ENCODE peak calls at places on chromosomes 5 and 9, in ten cellular contexts. One of them, this sample, is unnamed.

GRCh38 chr9:69542942-69543704 is 129.0 kb downstream of the APBA1 start:
- DNase-seq in upper lobe of right lung: no peak
- DNase-seq in epithelial cell of esophagus: no peak
- DNase-seq in HepG2: no peak
- DNase-seq in fibroblast of lung: no peak
- DNase-seq in pancreas: no peak
- DNase-seq in fibroblast of the aortic adventitia: peak; percentile 4
- DNase-seq in spleen: no peak
- DNase-seq in astrocyte of the spinal cord: peak; percentile 23
- DNase-seq in GM12865: no peak
- DNase-seq in this sample: no peak

GRCh38 chr9:11457809-11458785 is 845.3 kb upstream of the PTPRD start:
- DNase-seq in fibroblast of the aortic adventitia: no peak
- DNase-seq in pancreas: no peak
- DNase-seq in GM12865: no peak
- DNase-seq in upper lobe of right lung: no peak
- DNase-seq in spleen: no peak
- DNase-seq in epithelial cell of esophagus: peak; percentile 12
- DNase-seq in HepG2: no peak
- DNase-seq in astrocyte of the spinal cord: no peak
- DNase-seq in fibroblast of lung: peak; percentile 0
- DNase-seq in this sample: no peak

GRCh38 chr5:112479418-112479817 is 60.3 kb upstream of the EPB41L4A start:
- DNase-seq in GM12865: peak; percentile 26
- DNase-seq in upper lobe of right lung: no peak
- DNase-seq in pancreas: no peak
- DNase-seq in spleen: no peak
- DNase-seq in HepG2: no peak
- DNase-seq in astrocyte of the spinal cord: peak; percentile 45
- DNase-seq in fibroblast of the aortic adventitia: peak; percentile 63
- DNase-seq in fibroblast of lung: peak; percentile 31
- DNase-seq in epithelial cell of esophagus: peak; percentile 94
- DNase-seq in this sample: peak; percentile 18

GRCh38 chr9:127066775-127067111 is 55.7 kb downstream of the ANGPTL2 start:
- DNase-seq in HepG2: no peak
- DNase-seq in spleen: no peak
- DNase-seq in upper lobe of right lung: no peak
- DNase-seq in fibroblast of lung: peak; percentile 68
- DNase-seq in astrocyte of the spinal cord: no peak
- DNase-seq in GM12865: no peak
- DNase-seq in epithelial cell of esophagus: peak; percentile 65
- DNase-seq in fibroblast of the aortic adventitia: peak; percentile 80
- DNase-seq in pancreas: no peak
- DNase-seq in this sample: peak; percentile 35

GRCh38 chr5:149475777-149476176 is 75.5 kb downstream of the CSNK1A1 start:
- DNase-seq in upper lobe of right lung: no peak
- DNase-seq in epithelial cell of esophagus: no peak
- DNase-seq in pancreas: no peak
- DNase-seq in astrocyte of the spinal cord: no peak
- DNase-seq in GM12865: no peak
- DNase-seq in fibroblast of lung: no peak
- DNase-seq in fibroblast of the aortic adventitia: no peak
- DNase-seq in spleen: no peak
- DNase-seq in HepG2: no peak
- DNase-seq in this sample: no peak

GRCh38 chr5:151219789-151220188 is 4.1 kb downstream of the CCDC69 start:
- DNase-seq in GM12865: no peak
- DNase-seq in fibroblast of lung: no peak
- DNase-seq in astrocyte of the spinal cord: no peak
- DNase-seq in fibroblast of the aortic adventitia: no peak
- DNase-seq in epithelial cell of esophagus: no peak
- DNase-seq in upper lobe of right lung: no peak
- DNase-seq in HepG2: no peak
- DNase-seq in pancreas: no peak
- DNase-seq in spleen: no peak
- DNase-seq in this sample: no peak

GRCh38 chr5:83299353-83299752 is 172.2 kb upstream of the VCAN start:
- DNase-seq in epithelial cell of esophagus: no peak
- DNase-seq in upper lobe of right lung: no peak
- DNase-seq in GM12865: no peak
- DNase-seq in astrocyte of the spinal cord: no peak
- DNase-seq in fibroblast of the aortic adventitia: no peak
- DNase-seq in fibroblast of lung: no peak
- DNase-seq in pancreas: no peak
- DNase-seq in HepG2: no peak
- DNase-seq in spleen: no peak
- DNase-seq in this sample: no peak

GRCh38 chr5:110496276-110496675 is 230.2 kb downstream of the TMEM232 start:
- DNase-seq in pancreas: no peak
- DNase-seq in epithelial cell of esophagus: no peak
- DNase-seq in GM12865: no peak
- DNase-seq in fibroblast of lung: no peak
- DNase-seq in fibroblast of the aortic adventitia: peak; percentile 2
- DNase-seq in astrocyte of the spinal cord: no peak
- DNase-seq in spleen: no peak
- DNase-seq in HepG2: no peak
- DNase-seq in upper lobe of right lung: no peak
- DNase-seq in this sample: no peak

GRCh38 chr9:88809371-88809770 is 181.9 kb upstream of the S1PR3 start:
- DNase-seq in pancreas: no peak
- DNase-seq in HepG2: no peak
- DNase-seq in astrocyte of the spinal cord: no peak
- DNase-seq in epithelial cell of esophagus: no peak
- DNase-seq in GM12865: no peak
- DNase-seq in fibroblast of the aortic adventitia: no peak
- DNase-seq in upper lobe of right lung: no peak
- DNase-seq in fibroblast of lung: peak; percentile 73
- DNase-seq in spleen: no peak
- DNase-seq in this sample: no peak

GRCh38 chr9:20551835-20552234 is 70.5 kb downstream of the MLLT3 start:
- DNase-seq in GM12865: peak; percentile 47
- DNase-seq in spleen: no peak
- DNase-seq in astrocyte of the spinal cord: no peak
- DNase-seq in fibroblast of lung: no peak
- DNase-seq in epithelial cell of esophagus: peak; percentile 39
- DNase-seq in pancreas: no peak
- DNase-seq in fibroblast of the aortic adventitia: no peak
- DNase-seq in HepG2: no peak
- DNase-seq in upper lobe of right lung: no peak
- DNase-seq in this sample: no peak

GRCh38 chr5:130066644-130067043 is 162.4 kb downstream of the CHSY3 start:
- DNase-seq in spleen: no peak
- DNase-seq in fibroblast of lung: no peak
- DNase-seq in fibroblast of the aortic adventitia: peak; percentile 61
- DNase-seq in epithelial cell of esophagus: no peak
- DNase-seq in HepG2: no peak
- DNase-seq in astrocyte of the spinal cord: peak; percentile 32
- DNase-seq in GM12865: no peak
- DNase-seq in upper lobe of right lung: no peak
- DNase-seq in pancreas: no peak
- DNase-seq in this sample: peak; percentile 30

GRCh38 chr5:143168877-143169810 is 234.3 kb downstream of the NR3C1 start:
- DNase-seq in fibroblast of the aortic adventitia: no peak
- DNase-seq in pancreas: no peak
- DNase-seq in epithelial cell of esophagus: no peak
- DNase-seq in upper lobe of right lung: no peak
- DNase-seq in astrocyte of the spinal cord: no peak
- DNase-seq in spleen: no peak
- DNase-seq in fibroblast of lung: no peak
- DNase-seq in GM12865: no peak
- DNase-seq in HepG2: peak; percentile 46
- DNase-seq in this sample: no peak

GRCh38 chr5:37767961-37768360 is 71.9 kb downstream of the GDNF start:
- DNase-seq in fibroblast of lung: no peak
- DNase-seq in fibroblast of the aortic adventitia: peak; percentile 27
- DNase-seq in upper lobe of right lung: no peak
- DNase-seq in epithelial cell of esophagus: no peak
- DNase-seq in HepG2: no peak
- DNase-seq in pancreas: no peak
- DNase-seq in astrocyte of the spinal cord: no peak
- DNase-seq in GM12865: no peak
- DNase-seq in spleen: no peak
- DNase-seq in this sample: no peak

GRCh38 chr5:35003018-35003957 is 44.5 kb downstream of the AGXT2 start:
- DNase-seq in fibroblast of lung: peak; percentile 59
- DNase-seq in GM12865: peak; percentile 75
- DNase-seq in HepG2: peak; percentile 43
- DNase-seq in pancreas: peak; percentile 54
- DNase-seq in spleen: no peak
- DNase-seq in astrocyte of the spinal cord: peak; percentile 49
- DNase-seq in fibroblast of the aortic adventitia: peak; percentile 59
- DNase-seq in epithelial cell of esophagus: peak; percentile 58
- DNase-seq in upper lobe of right lung: peak; percentile 66
- DNase-seq in this sample: no peak

GRCh38 chr5:170228756-170229459 is 3.9 kb upstream of the C5orf58 start:
- DNase-seq in fibroblast of lung: no peak
- DNase-seq in epithelial cell of esophagus: no peak
- DNase-seq in upper lobe of right lung: no peak
- DNase-seq in HepG2: no peak
- DNase-seq in astrocyte of the spinal cord: no peak
- DNase-seq in spleen: no peak
- DNase-seq in fibroblast of the aortic adventitia: no peak
- DNase-seq in GM12865: no peak
- DNase-seq in pancreas: no peak
- DNase-seq in this sample: no peak

GRCh38 chr5:116137544-116138378 is 52.9 kb downstream of the COMMD10 start:
- DNase-seq in HepG2: peak; percentile 46
- DNase-seq in spleen: no peak
- DNase-seq in epithelial cell of esophagus: peak; percentile 58
- DNase-seq in fibroblast of the aortic adventitia: peak; percentile 78
- DNase-seq in astrocyte of the spinal cord: peak; percentile 72
- DNase-seq in GM12865: peak; percentile 52
- DNase-seq in upper lobe of right lung: no peak
- DNase-seq in fibroblast of lung: peak; percentile 80
- DNase-seq in pancreas: no peak
- DNase-seq in this sample: peak; percentile 14

GRCh38 chr9:77759391-77759790 is 111.3 kb upstream of the GNA14 start:
- DNase-seq in fibroblast of the aortic adventitia: no peak
- DNase-seq in epithelial cell of esophagus: no peak
- DNase-seq in HepG2: no peak
- DNase-seq in GM12865: no peak
- DNase-seq in astrocyte of the spinal cord: no peak
- DNase-seq in spleen: no peak
- DNase-seq in pancreas: no peak
- DNase-seq in upper lobe of right lung: no peak
- DNase-seq in fibroblast of lung: no peak
- DNase-seq in this sample: no peak
- H3K4me3 ChIP-seq in fibroblast of the aortic adventitia: no peak overlapping the region
- H3K4me3 ChIP-seq in epithelial cell of esophagus: no peak overlapping the region
- H3K4me3 ChIP-seq in HepG2: no peak overlapping the region
- H3K4me3 ChIP-seq in GM12865: no peak overlapping the region
- H3K4me3 ChIP-seq in astrocyte of the spinal cord: no peak overlapping the region
- H3K4me3 ChIP-seq in spleen: no peak overlapping the region
- H3K4me3 ChIP-seq in pancreas: no peak overlapping the region
- H3K4me3 ChIP-seq in upper lobe of right lung: no peak overlapping the region
- H3K4me3 ChIP-seq in fibroblast of lung: no peak overlapping the region
- H3K4me3 ChIP-seq in this sample: no peak overlapping the region

DNA sequence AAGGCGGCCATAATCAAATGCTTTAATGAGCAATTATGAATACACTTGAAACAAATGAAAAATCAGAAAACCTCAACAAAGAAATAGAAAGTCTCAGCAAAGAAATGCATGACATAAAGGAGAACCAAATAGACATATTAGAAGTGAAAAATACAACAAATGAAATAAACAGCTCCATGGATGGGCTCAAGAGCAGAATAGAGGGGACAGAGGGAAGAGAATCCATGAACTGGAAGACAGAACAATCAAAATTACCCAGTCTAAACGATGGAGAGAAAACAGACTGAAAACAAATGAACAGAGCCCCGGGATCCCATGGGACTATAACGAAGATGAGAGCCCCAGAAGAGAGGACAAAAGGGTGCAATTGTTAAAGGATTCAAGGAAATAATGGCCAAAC is 6.6 kb upstream of the WWC1 start:
- DNase-seq in astrocyte of the spinal cord: no peak
- DNase-seq in pancreas: no peak
- DNase-seq in HepG2: no peak
- DNase-seq in epithelial cell of esophagus: no peak
- DNase-seq in fibroblast of the aortic adventitia: no peak
- DNase-seq in GM12865: no peak
- DNase-seq in spleen: no peak
- DNase-seq in upper lobe of right lung: no peak
- DNase-seq in fibroblast of lung: no peak
- DNase-seq in this sample: no peak
- H3K4me3 ChIP-seq in astrocyte of the spinal cord: no peak overlapping the region
- H3K4me3 ChIP-seq in pancreas: no peak overlapping the region
- H3K4me3 ChIP-seq in HepG2: no peak overlapping the region
- H3K4me3 ChIP-seq in epithelial cell of esophagus: no peak overlapping the region
- H3K4me3 ChIP-seq in fibroblast of the aortic adventitia: no peak overlapping the region
- H3K4me3 ChIP-seq in GM12865: no peak overlapping the region
- H3K4me3 ChIP-seq in spleen: no peak overlapping the region
- H3K4me3 ChIP-seq in upper lobe of right lung: no peak overlapping the region
- H3K4me3 ChIP-seq in fibroblast of lung: no peak overlapping the region
- H3K4me3 ChIP-seq in this sample: no peak overlapping the region

GRCh38 chr5:177367323-177367848 is 9.7 kb downstream of the RGS14 start:
- DNase-seq in upper lobe of right lung: no peak
- DNase-seq in fibroblast of the aortic adventitia: no peak
- DNase-seq in GM12865: no peak
- DNase-seq in fibroblast of lung: no peak
- DNase-seq in astrocyte of the spinal cord: no peak
- DNase-seq in pancreas: no peak
- DNase-seq in epithelial cell of esophagus: no peak
- DNase-seq in spleen: no peak
- DNase-seq in HepG2: no peak
- DNase-seq in this sample: no peak
- H3K4me3 ChIP-seq in upper lobe of right lung: peak overlapping the region; percentile 56
- H3K4me3 ChIP-seq in fibroblast of the aortic adventitia: peak overlapping the region; percentile 57
- H3K4me3 ChIP-seq in GM12865: no peak overlapping the region
- H3K4me3 ChIP-seq in fibroblast of lung: peak overlapping the region; percentile 43
- H3K4me3 ChIP-seq in astrocyte of the spinal cord: peak overlapping the region; percentile 38
- H3K4me3 ChIP-seq in pancreas: peak overlapping the region; percentile 26
- H3K4me3 ChIP-seq in epithelial cell of esophagus: peak overlapping the region; percentile 41
- H3K4me3 ChIP-seq in spleen: peak overlapping the region; percentile 30
- H3K4me3 ChIP-seq in HepG2: no peak overlapping the region
- H3K4me3 ChIP-seq in this sample: peak overlapping the region; percentile 47

DNA sequence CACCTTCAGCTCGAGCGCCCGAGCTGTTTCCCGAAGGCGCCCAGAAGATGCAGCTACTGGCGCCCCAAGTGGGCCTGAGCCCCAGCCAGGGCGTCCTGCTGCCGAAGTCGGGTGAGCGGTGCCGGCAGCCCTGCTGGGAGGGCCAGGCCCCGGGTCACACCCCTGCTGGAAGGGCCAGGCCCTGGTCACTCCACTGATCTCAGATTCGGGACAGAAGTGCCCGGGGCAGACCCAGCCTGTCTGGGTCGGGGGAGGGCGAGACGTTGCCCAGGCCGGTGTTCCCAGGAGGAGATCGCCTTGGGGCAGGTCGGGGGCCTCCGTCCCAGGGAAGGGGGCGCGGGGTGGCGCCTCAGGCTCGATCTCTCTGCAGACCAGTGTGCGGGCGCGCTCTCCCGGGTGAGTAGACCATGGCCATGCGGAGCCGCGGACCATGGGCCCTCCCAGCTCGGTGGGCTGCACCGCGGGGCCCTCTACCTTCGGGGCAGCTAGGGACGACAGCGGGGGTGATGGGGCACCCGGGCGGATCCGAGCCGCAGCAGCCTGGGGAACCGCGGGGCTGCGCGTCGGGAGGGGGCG is 2.3 kb downstream of the LCNL1 start:
- DNase-seq in fibroblast of lung: no peak
- DNase-seq in GM12865: no peak
- DNase-seq in HepG2: no peak
- DNase-seq in epithelial cell of esophagus: no peak
- DNase-seq in pancreas: no peak
- DNase-seq in astrocyte of the spinal cord: no peak
- DNase-seq in upper lobe of right lung: no peak
- DNase-seq in fibroblast of the aortic adventitia: no peak
- DNase-seq in spleen: no peak
- DNase-seq in this sample: no peak
- H3K4me3 ChIP-seq in fibroblast of lung: no peak overlapping the region
- H3K4me3 ChIP-seq in GM12865: no peak overlapping the region
- H3K4me3 ChIP-seq in HepG2: no peak overlapping the region
- H3K4me3 ChIP-seq in epithelial cell of esophagus: no peak overlapping the region
- H3K4me3 ChIP-seq in pancreas: no peak overlapping the region
- H3K4me3 ChIP-seq in astrocyte of the spinal cord: no peak overlapping the region
- H3K4me3 ChIP-seq in upper lobe of right lung: no peak overlapping the region
- H3K4me3 ChIP-seq in fibroblast of the aortic adventitia: no peak overlapping the region
- H3K4me3 ChIP-seq in spleen: no peak overlapping the region
- H3K4me3 ChIP-seq in this sample: no peak overlapping the region

This sample was measured in skeletal muscle cell.